ENCODE peak calls at places on chromosomes 7 and 10, in ten cellular contexts. One of them, this sample, is unnamed.

GRCh38 chr7:91519241-91520200 is 255.3 kb downstream of the FZD1 start:
- DNase-seq in ovary: no peak
- DNase-seq in spleen: no peak
- DNase-seq in HCT116: no peak
- DNase-seq in IMR-90: no peak
- DNase-seq in body of pancreas: no peak
- DNase-seq in gastrocnemius medialis: no peak
- DNase-seq in sigmoid colon: no peak
- DNase-seq in A549: no peak
- DNase-seq in adrenal gland: no peak
- DNase-seq in this sample: no peak

GRCh38 chr10:905503-905902 is 26.0 kb downstream of the LARP4B start:
- DNase-seq in ovary: no peak
- DNase-seq in sigmoid colon: no peak
- DNase-seq in adrenal gland: no peak
- DNase-seq in IMR-90: no peak
- DNase-seq in body of pancreas: no peak
- DNase-seq in gastrocnemius medialis: no peak
- DNase-seq in spleen: no peak
- DNase-seq in A549: no peak
- DNase-seq in HCT116: no peak
- DNase-seq in this sample: no peak

GRCh38 chr10:127687548-127687947 is 49.4 kb upstream of the FOXI2 start:
- DNase-seq in gastrocnemius medialis: no peak
- DNase-seq in IMR-90: no peak
- DNase-seq in HCT116: no peak
- DNase-seq in body of pancreas: no peak
- DNase-seq in adrenal gland: no peak
- DNase-seq in spleen: no peak
- DNase-seq in ovary: no peak
- DNase-seq in A549: no peak
- DNase-seq in sigmoid colon: no peak
- DNase-seq in this sample: no peak

GRCh38 chr10:103673616-103674015 is 180.1 kb downstream of the NEURL1 start:
- DNase-seq in adrenal gland: no peak
- DNase-seq in gastrocnemius medialis: no peak
- DNase-seq in spleen: no peak
- DNase-seq in ovary: no peak
- DNase-seq in HCT116: no peak
- DNase-seq in IMR-90: no peak
- DNase-seq in body of pancreas: no peak
- DNase-seq in sigmoid colon: no peak
- DNase-seq in A549: no peak
- DNase-seq in this sample: peak; percentile 60

GRCh38 chr7:23357190-23358093 is 58.3 kb downstream of the MALSU1 start:
- DNase-seq in gastrocnemius medialis: no peak
- DNase-seq in spleen: no peak
- DNase-seq in adrenal gland: no peak
- DNase-seq in body of pancreas: no peak
- DNase-seq in A549: peak; percentile 87
- DNase-seq in HCT116: peak; percentile 43
- DNase-seq in IMR-90: peak; percentile 56
- DNase-seq in ovary: no peak
- DNase-seq in sigmoid colon: no peak
- DNase-seq in this sample: no peak

GRCh38 chr7:12557282-12557681 is 13.2 kb upstream of the SCIN start:
- DNase-seq in body of pancreas: no peak
- DNase-seq in ovary: no peak
- DNase-seq in sigmoid colon: no peak
- DNase-seq in spleen: no peak
- DNase-seq in IMR-90: no peak
- DNase-seq in adrenal gland: no peak
- DNase-seq in HCT116: no peak
- DNase-seq in A549: no peak
- DNase-seq in gastrocnemius medialis: no peak
- DNase-seq in this sample: no peak

GRCh38 chr7:25659841-25660240 is 431.6 kb upstream of the NPVF start:
- DNase-seq in body of pancreas: no peak
- DNase-seq in IMR-90: no peak
- DNase-seq in A549: no peak
- DNase-seq in gastrocnemius medialis: no peak
- DNase-seq in HCT116: no peak
- DNase-seq in sigmoid colon: no peak
- DNase-seq in ovary: no peak
- DNase-seq in spleen: no peak
- DNase-seq in adrenal gland: no peak
- DNase-seq in this sample: no peak

GRCh38 chr7:158228986-158229385 is 358.6 kb downstream of the PTPRN2 start:
- DNase-seq in spleen: no peak
- DNase-seq in gastrocnemius medialis: no peak
- DNase-seq in ovary: no peak
- DNase-seq in sigmoid colon: no peak
- DNase-seq in adrenal gland: no peak
- DNase-seq in A549: no peak
- DNase-seq in IMR-90: no peak
- DNase-seq in HCT116: peak; percentile 13
- DNase-seq in body of pancreas: no peak
- DNase-seq in this sample: no peak

GRCh38 chr7:97731736-97732370 is at the start of gene TAC1:
- DNase-seq in A549: no peak
- DNase-seq in ovary: no peak
- DNase-seq in adrenal gland: no peak
- DNase-seq in body of pancreas: peak; percentile 8
- DNase-seq in HCT116: no peak
- DNase-seq in gastrocnemius medialis: no peak
- DNase-seq in sigmoid colon: no peak
- DNase-seq in spleen: no peak
- DNase-seq in IMR-90: no peak
- DNase-seq in this sample: peak; percentile 18

GRCh38 chr7:27680610-27681009 is 17.9 kb upstream of the HIBADH start:
- DNase-seq in gastrocnemius medialis: peak; percentile 10
- DNase-seq in sigmoid colon: no peak
- DNase-seq in spleen: no peak
- DNase-seq in A549: no peak
- DNase-seq in IMR-90: no peak
- DNase-seq in adrenal gland: no peak
- DNase-seq in body of pancreas: no peak
- DNase-seq in ovary: no peak
- DNase-seq in HCT116: no peak
- DNase-seq in this sample: no peak

GRCh38 chr7:27684491-27684890 is 21.8 kb upstream of the HIBADH start:
- DNase-seq in ovary: no peak
- DNase-seq in A549: no peak
- DNase-seq in body of pancreas: no peak
- DNase-seq in HCT116: no peak
- DNase-seq in spleen: no peak
- DNase-seq in adrenal gland: no peak
- DNase-seq in IMR-90: no peak
- DNase-seq in sigmoid colon: no peak
- DNase-seq in gastrocnemius medialis: no peak
- DNase-seq in this sample: no peak

GRCh38 chr7:27677912-27678612 is 15.4 kb upstream of the HIBADH start:
- DNase-seq in A549: peak; percentile 84
- DNase-seq in gastrocnemius medialis: no peak
- DNase-seq in ovary: no peak
- DNase-seq in spleen: no peak
- DNase-seq in sigmoid colon: no peak
- DNase-seq in adrenal gland: no peak
- DNase-seq in HCT116: peak; percentile 87
- DNase-seq in body of pancreas: peak; percentile 22
- DNase-seq in IMR-90: peak; percentile 96
- DNase-seq in this sample: no peak

DNA sequence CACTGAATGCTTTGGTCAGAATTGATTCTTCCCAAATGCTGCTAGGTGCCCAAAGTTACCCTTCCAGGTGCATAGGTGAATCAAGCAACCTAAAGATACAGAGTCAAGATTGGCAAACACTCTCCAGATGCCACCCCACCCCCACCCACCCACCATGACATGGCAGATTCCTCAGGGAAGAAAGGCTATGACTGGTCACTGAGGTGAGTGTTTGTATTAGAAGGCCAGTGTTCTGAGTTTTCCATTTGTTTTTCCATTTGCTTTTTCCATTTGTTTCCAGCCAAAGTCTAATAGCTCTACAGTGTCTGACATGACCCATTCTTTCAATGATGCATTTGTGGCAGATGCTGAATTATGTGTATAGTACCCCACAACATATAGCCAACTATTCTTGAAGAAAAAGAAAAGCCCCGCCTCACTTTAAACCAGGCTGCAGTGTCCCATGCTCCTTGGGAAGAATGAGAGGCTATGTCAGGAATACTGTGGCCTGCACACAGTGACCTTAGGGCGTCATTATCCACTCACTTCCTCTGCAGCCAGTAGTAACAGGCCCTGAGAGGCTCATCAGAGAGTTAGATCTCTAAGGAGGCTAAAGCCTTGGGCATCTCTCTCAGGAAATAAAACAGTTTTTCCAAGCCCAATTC is 16.1 kb upstream of the HIBADH start:
- DNase-seq in A549: no peak
- DNase-seq in IMR-90: peak; percentile 58
- DNase-seq in body of pancreas: no peak
- DNase-seq in gastrocnemius medialis: no peak
- DNase-seq in spleen: no peak
- DNase-seq in ovary: no peak
- DNase-seq in adrenal gland: no peak
- DNase-seq in sigmoid colon: no peak
- DNase-seq in HCT116: no peak
- DNase-seq in this sample: no peak
- H3K27ac ChIP-seq in A549: peak overlapping the region; percentile 88
- H3K27ac ChIP-seq in IMR-90: peak overlapping the region; percentile 75
- H3K27ac ChIP-seq in body of pancreas: peak overlapping the region; percentile 58
- H3K27ac ChIP-seq in gastrocnemius medialis: no peak overlapping the region
- H3K27ac ChIP-seq in spleen: no peak overlapping the region
- H3K27ac ChIP-seq in ovary: no peak overlapping the region
- H3K27ac ChIP-seq in adrenal gland: no peak overlapping the region
- H3K27ac ChIP-seq in sigmoid colon: peak overlapping the region; percentile 58
- H3K27ac ChIP-seq in HCT116: peak overlapping the region; percentile 67
- H3K27ac ChIP-seq in this sample: no peak overlapping the region

GRCh38 chr7:32175099-32175498 is 104.9 kb upstream of the PDE1C start:
- DNase-seq in sigmoid colon: no peak
- DNase-seq in A549: no peak
- DNase-seq in IMR-90: no peak
- DNase-seq in spleen: no peak
- DNase-seq in gastrocnemius medialis: no peak
- DNase-seq in HCT116: no peak
- DNase-seq in adrenal gland: no peak
- DNase-seq in ovary: no peak
- DNase-seq in body of pancreas: no peak
- DNase-seq in this sample: no peak

GRCh38 chr7:32178731-32179366 is 108.6 kb upstream of the PDE1C start:
- DNase-seq in HCT116: no peak
- DNase-seq in adrenal gland: no peak
- DNase-seq in A549: no peak
- DNase-seq in sigmoid colon: no peak
- DNase-seq in IMR-90: no peak
- DNase-seq in ovary: no peak
- DNase-seq in gastrocnemius medialis: no peak
- DNase-seq in body of pancreas: no peak
- DNase-seq in spleen: no peak
- DNase-seq in this sample: no peak

GRCh38 chr7:32177216-32177615 is 107.0 kb upstream of the PDE1C start:
- DNase-seq in adrenal gland: no peak
- DNase-seq in HCT116: no peak
- DNase-seq in A549: no peak
- DNase-seq in sigmoid colon: no peak
- DNase-seq in spleen: no peak
- DNase-seq in IMR-90: no peak
- DNase-seq in body of pancreas: no peak
- DNase-seq in ovary: no peak
- DNase-seq in gastrocnemius medialis: no peak
- DNase-seq in this sample: no peak

GRCh38 chr7:32179567-32179966 is 109.4 kb upstream of the PDE1C start:
- DNase-seq in gastrocnemius medialis: no peak
- DNase-seq in sigmoid colon: no peak
- DNase-seq in spleen: no peak
- DNase-seq in body of pancreas: no peak
- DNase-seq in IMR-90: peak; percentile 36
- DNase-seq in ovary: no peak
- DNase-seq in HCT116: no peak
- DNase-seq in adrenal gland: no peak
- DNase-seq in A549: no peak
- DNase-seq in this sample: no peak
- TF ChIP-seq POLR2A in gastrocnemius medialis: no peak
- TF ChIP-seq POLR2A in sigmoid colon: no peak
- TF ChIP-seq POLR2A in spleen: no peak
- TF ChIP-seq POLR2A in body of pancreas: no peak
- TF ChIP-seq POLR2A in IMR-90: no peak
- TF ChIP-seq POLR2A in ovary: no peak
- TF ChIP-seq POLR2A in HCT116: no peak
- TF ChIP-seq POLR2A in adrenal gland: no peak
- TF ChIP-seq POLR2A in A549: no peak
- TF ChIP-seq POLR2A in this sample: no peak

GRCh38 chr10:125123363-125124113 is 36.8 kb downstream of the CTBP2 start:
- DNase-seq in spleen: peak; percentile 76
- DNase-seq in IMR-90: peak; percentile 69
- DNase-seq in HCT116: peak; percentile 96
- DNase-seq in body of pancreas: peak; percentile 97
- DNase-seq in ovary: peak; percentile 75
- DNase-seq in A549: peak; percentile 98
- DNase-seq in sigmoid colon: peak; percentile 91
- DNase-seq in adrenal gland: peak; percentile 93
- DNase-seq in gastrocnemius medialis: peak; percentile 89
- DNase-seq in this sample: peak; percentile 90
- H3K27ac ChIP-seq in spleen: peak overlapping the region; percentile 71
- H3K27ac ChIP-seq in IMR-90: peak overlapping the region; percentile 64
- H3K27ac ChIP-seq in HCT116: peak overlapping the region; percentile 80
- H3K27ac ChIP-seq in body of pancreas: peak overlapping the region; percentile 96
- H3K27ac ChIP-seq in ovary: peak overlapping the region; percentile 86
- H3K27ac ChIP-seq in A549: peak overlapping the region; percentile 81
- H3K27ac ChIP-seq in sigmoid colon: peak overlapping the region; percentile 85
- H3K27ac ChIP-seq in adrenal gland: peak overlapping the region; percentile 74
- H3K27ac ChIP-seq in gastrocnemius medialis: peak overlapping the region; percentile 97
- H3K27ac ChIP-seq in this sample: peak overlapping the region; percentile 87

DNA sequence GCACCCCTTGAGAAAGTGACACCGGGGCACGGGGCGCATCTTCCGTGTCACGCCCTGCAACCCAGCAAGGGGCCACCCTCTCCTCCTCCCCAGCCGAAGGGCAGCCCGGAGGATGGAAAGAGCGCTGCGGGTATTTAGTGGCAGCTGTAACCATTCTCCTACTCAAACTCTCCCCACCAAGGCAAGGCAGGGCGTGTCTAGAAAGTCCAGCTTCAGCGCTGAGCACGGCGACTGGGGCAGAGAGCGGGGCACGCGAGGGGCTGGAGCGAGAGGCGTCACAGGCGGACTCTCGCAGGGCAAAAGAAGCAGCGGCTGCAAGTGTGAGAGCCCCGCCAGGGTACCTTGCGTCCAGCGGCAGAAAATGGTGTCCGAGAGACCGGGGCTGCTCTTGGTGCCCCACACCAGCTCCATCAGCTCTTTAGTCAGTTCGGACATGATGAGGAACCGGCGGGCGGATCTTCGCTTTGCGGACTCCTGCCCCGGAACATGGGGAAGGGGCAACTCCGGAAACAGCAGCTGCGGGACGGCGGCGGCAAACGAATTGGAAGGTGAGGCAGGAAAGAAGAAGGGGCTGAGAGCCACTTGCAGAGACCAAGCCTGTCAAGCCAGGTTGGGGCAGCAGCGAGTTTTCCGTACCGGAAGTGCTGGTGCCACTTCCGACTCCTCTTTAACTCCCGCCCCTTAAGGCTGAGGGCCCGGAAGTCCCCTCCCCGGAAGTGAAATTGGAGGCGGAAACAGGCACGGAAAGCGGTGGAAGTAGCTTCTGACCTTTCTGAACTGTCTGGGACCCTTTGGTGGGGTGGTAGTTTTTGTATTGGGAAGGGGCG is at the start of gene MINDY3:
- DNase-seq in adrenal gland: peak; percentile 81
- DNase-seq in spleen: peak; percentile 94
- DNase-seq in A549: peak; percentile 57
- DNase-seq in IMR-90: peak; percentile 74
- DNase-seq in ovary: peak; percentile 75
- DNase-seq in sigmoid colon: peak; percentile 85
- DNase-seq in body of pancreas: peak; percentile 75
- DNase-seq in HCT116: peak; percentile 79
- DNase-seq in gastrocnemius medialis: peak; percentile 68
- DNase-seq in this sample: peak; percentile 94
- TF ChIP-seq POLR2A in adrenal gland: no peak
- TF ChIP-seq POLR2A in spleen: no peak
- TF ChIP-seq POLR2A in A549: peak; percentile 66
- TF ChIP-seq POLR2A in IMR-90: no peak
- TF ChIP-seq POLR2A in ovary: peak; percentile 26
- TF ChIP-seq POLR2A in sigmoid colon: no peak
- TF ChIP-seq POLR2A in body of pancreas: peak; percentile 29
- TF ChIP-seq POLR2A in HCT116: peak; percentile 86
- TF ChIP-seq POLR2A in gastrocnemius medialis: peak; percentile 23
- TF ChIP-seq POLR2A in this sample: no peak